ENCODE peak calls at places on chromosomes 13 and 19, in six cellular contexts. B, I, F, L, R and O are unnamed samples.
A peak's percentile ranks its signal among the peaks of the same experiment; 100 is the strongest.

GRCh38 chr19:54440641-54441040 is 8.4 kb upstream of the LENG8 start:
- DNase-seq in L (no peak), R (no peak), B (no peak), F (no peak), I (no peak), O (no peak)

GRCh38 chr19:44807162-44807561 is 1.7 kb upstream of the BCAM start:
- DNase-seq in L (peak; percentile 90), F (no peak), I (no peak), R (no peak), B (peak; percentile 57), O (no peak)

GRCh38 chr13:113897966-113898365 is 34.1 kb upstream of the GAS6 start:
- DNase-seq in L (no peak), B (no peak), F (peak; percentile 62), R (no peak), I (no peak), O (no peak)

GRCh38 chr13:29516880-29517279 is 78.6 kb downstream of the SLC7A1 start:
- DNase-seq in R (no peak), I (no peak), L (no peak), B (no peak), F (no peak), O (no peak)

GRCh38 chr19:33301011-33301899 is 1.1 kb downstream of the CEBPA start:
- DNase-seq in R (peak; percentile 59), I (no peak), B (no peak), F (no peak), L (no peak), O (peak; percentile 67)

GRCh38 chr13:50448535-50448981 is 394.9 kb downstream of the DLEU7 start:
- DNase-seq in L (no peak), B (no peak), I (peak; percentile 97), R (no peak), F (no peak), O (no peak)

GRCh38 chr19:5954293-5954692 is 23.6 kb downstream of the RANBP3 start:
- DNase-seq in R (no peak), F (no peak), L (no peak), B (no peak), I (no peak), O (no peak)

GRCh38 chr13:68473834-68474326 is 1243.7 kb upstream of the PCDH9 start:
- DNase-seq in L (no peak), I (no peak), R (no peak), B (no peak), F (no peak), O (no peak)

GRCh38 chr19:53511933-53512374 is 26.0 kb upstream of the ZNF331 start:
- DNase-seq in B (peak; percentile 45), I (peak; percentile 57), R (peak; percentile 84), L (peak; percentile 71), F (peak; percentile 34), O (peak; percentile 74)

GRCh38 chr19:6753178-6754031 is 13.8 kb downstream of the SH2D3A start:
- DNase-seq in R (peak; percentile 97), F (peak; percentile 39), L (peak; percentile 89), B (peak; percentile 85), I (peak; percentile 82), O (peak; percentile 88)

GRCh38 chr19:15398501-15399233 is 19.1 kb upstream of the AKAP8 start:
- DNase-seq in I (no peak), R (no peak), B (no peak), F (no peak), L (no peak), O (no peak)

GRCh38 chr19:6772028-6772865 is at the start of gene VAV1:
- DNase-seq in I (no peak), L (no peak), B (peak; percentile 83), F (no peak), R (no peak), O (peak; percentile 72)

GRCh38 chr13:33110713-33111413 is 94.6 kb downstream of the KL start:
- DNase-seq in F (peak; percentile 72), B (no peak), L (no peak), R (no peak), I (peak; percentile 74), O (no peak)

GRCh38 chr19:16326401-16327130 is 1.9 kb downstream of the KLF2 start:
- DNase-seq in I (peak; percentile 38), F (no peak), R (peak; percentile 49), L (no peak), B (no peak), O (no peak)

GRCh38 chr19:2235396-2236284 is 489 bp downstream of the PLEKHJ1 start:
- DNase-seq in F (no peak), B (peak; percentile 70), I (no peak), L (peak; percentile 85), R (peak; percentile 37), O (no peak)

GRCh38 chr19:38194061-38194701 is 29.8 kb downstream of the DPF1 start:
- DNase-seq in R (no peak), I (no peak), L (peak; percentile 49), B (no peak), F (no peak), O (no peak)

GRCh38 chr13:57624565-57625435 is 6.7 kb upstream of the PCDH17 start:
- DNase-seq in F (peak; percentile 49), B (no peak), I (peak; percentile 71), L (peak; percentile 56), R (peak; percentile 86), O (peak; percentile 61)

GRCh38 chr13:45370922-45371406 is 30.0 kb upstream of the TPT1 start:
- DNase-seq in F (peak; percentile 80), L (no peak), I (peak; percentile 66), R (peak; percentile 87), B (peak; percentile 59), O (no peak)

GRCh38 chr13:41970022-41970421 is 9.1 kb upstream of the VWA8 start:
- DNase-seq in B (no peak), R (no peak), F (no peak), I (no peak), L (no peak), O (no peak)

GRCh38 chr19:17309962-17310461 is 649 bp downstream of the DDA1 start:
- DNase-seq in I (no peak), F (no peak), B (no peak), R (no peak), L (no peak), O (no peak)

GRCh38 chr19:58408152-58409009 is at the start of gene ZNF584:
- DNase-seq in B (peak; percentile 96), F (peak; percentile 85), R (peak; percentile 99), L (peak; percentile 89), I (peak; percentile 94), O (peak; percentile 97)

GRCh38 chr19:14480695-14481069 is 5.5 kb upstream of the PTGER1 start:
- DNase-seq in B (no peak), I (no peak), F (peak; percentile 62), R (no peak), L (no peak), O (no peak)

GRCh38 chr13:26024558-26024957 is 27.3 kb downstream of the SHISA2 start:
- DNase-seq in I (peak; percentile 82), F (peak; percentile 59), R (peak; percentile 49), B (no peak), L (no peak), O (no peak)

DNA sequence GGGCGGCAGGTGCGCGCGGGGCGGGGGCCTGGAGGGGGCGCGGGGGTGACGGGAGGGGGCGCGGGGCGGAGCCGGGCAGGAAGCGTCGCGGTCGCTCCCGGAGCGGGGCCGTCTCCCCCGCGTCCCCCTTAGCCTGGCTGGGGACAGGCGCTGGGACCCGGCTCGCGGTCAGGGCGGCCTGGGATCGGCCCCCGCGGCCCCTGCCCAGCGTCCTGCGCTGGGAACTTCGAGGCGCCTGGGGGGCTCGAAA is 74.7 kb upstream of the MCF2L start:
- DNase-seq in R (no peak), B (no peak), L (no peak), I (no peak), F (no peak), O (no peak)
- H3K4me3 ChIP-seq in R (peak overlapping the region; percentile 96), B (peak overlapping the region; percentile 25), L (peak overlapping the region; percentile 92), I (no peak overlapping the region), F (no peak overlapping the region), O (peak overlapping the region; percentile 62)

GRCh38 chr19:11423164-11423803 is 4.2 kb upstream of the RGL3 start:
- DNase-seq in L (no peak), F (no peak), R (no peak), B (no peak), I (no peak), O (no peak)

GRCh38 chr19:11421607-11422098 is 2.5 kb upstream of the RGL3 start:
- DNase-seq in B (peak; percentile 69), F (no peak), L (no peak), R (peak; percentile 61), I (no peak), O (no peak)

GRCh38 chr19:11420429-11420893 is 1.3 kb upstream of the RGL3 start:
- DNase-seq in L (no peak), I (no peak), R (peak; percentile 44), B (no peak), F (no peak), O (peak; percentile 81)

GRCh38 chr19:11422163-11423068 is 3.3 kb upstream of the RGL3 start:
- DNase-seq in L (no peak), I (peak; percentile 25), R (peak; percentile 64), F (no peak), B (peak; percentile 92), O (peak; percentile 90)

GRCh38 chr19:11420894-11421606 is 1.9 kb upstream of the RGL3 start:
- DNase-seq in B (no peak), F (no peak), L (no peak), R (peak; percentile 65), I (no peak), O (no peak)
- H3K4me1 ChIP-seq in B (peaks cover 45% of the 10 kb centered on the region), F (peaks cover 3% of the 10 kb centered on the region), L (peaks cover 51% of the 10 kb centered on the region), R (peaks cover 8% of the 10 kb centered on the region), I (peaks cover 9% of the 10 kb centered on the region), O (peaks cover 35% of the 10 kb centered on the region)

GRCh38 chr13:111629933-111630332 is 309.5 kb downstream of the TEX29 start:
- DNase-seq in B (no peak), L (no peak), I (no peak), R (peak; percentile 42), F (no peak), O (no peak)
- H3K27ac ChIP-seq in B (no peak overlapping the region), L (no peak overlapping the region), I (no peak overlapping the region), R (no peak overlapping the region), F (no peak overlapping the region), O (no peak overlapping the region)

GRCh38 chr13:53200075-53200474 is 171.5 kb downstream of the OLFM4 start:
- DNase-seq in L (no peak), I (no peak), B (no peak), R (no peak), F (no peak), O (no peak)

GRCh38 chr13:53198699-53199098 is 170.1 kb downstream of the OLFM4 start:
- DNase-seq in B (no peak), R (no peak), I (no peak), L (no peak), F (no peak), O (no peak)

GRCh38 chr13:53200498-53201453 is 172.2 kb downstream of the OLFM4 start:
- DNase-seq in R (peak; percentile 96), F (no peak), I (no peak), L (no peak), B (peak; percentile 38), O (no peak)

GRCh38 chr13:53198017-53198416 is 169.4 kb downstream of the OLFM4 start:
- DNase-seq in I (no peak), L (no peak), F (no peak), B (no peak), R (peak; percentile 49), O (no peak)

DNA sequence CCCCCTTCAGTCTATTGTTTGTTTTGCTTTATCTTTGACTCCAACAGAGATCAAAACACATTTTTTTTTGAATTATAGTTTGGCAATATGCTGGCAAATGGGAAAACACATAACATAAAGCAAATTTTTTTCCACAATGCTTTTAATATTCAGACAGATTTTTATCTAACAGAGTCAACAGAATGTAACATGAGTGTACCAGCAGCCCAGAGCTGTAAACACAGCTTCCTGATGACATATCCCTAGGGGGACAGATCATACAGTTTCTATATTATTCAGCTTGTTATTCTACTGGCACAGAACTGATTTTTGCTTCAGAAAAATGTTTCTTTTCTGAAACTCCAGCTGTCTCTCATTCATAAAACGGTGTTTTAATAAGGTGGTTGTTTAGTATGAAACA is 168.8 kb downstream of the OLFM4 start:
- DNase-seq in I (no peak), B (no peak), R (no peak), L (no peak), F (no peak), O (no peak)
- H3K4me3 ChIP-seq in I (no peak overlapping the region), B (no peak overlapping the region), R (no peak overlapping the region), L (no peak overlapping the region), F (no peak overlapping the region), O (no peak overlapping the region)